ENCODE peak calls at places on chromosome 19, in eight cellular contexts. One of them, this sample, is unnamed.

GRCh38 chr19:39827216-39827615 is 6.7 kb downstream of the DYRK1B start:
- DNase-seq in esophagus squamous epithelium: no peak
- DNase-seq in stomach: no peak
- DNase-seq in heart right ventricle: no peak
- DNase-seq in cardiac muscle cell: no peak
- DNase-seq in ascending aorta: no peak
- DNase-seq in tibial artery: no peak
- DNase-seq in astrocyte: no peak
- DNase-seq in this sample: no peak

GRCh38 chr19:34555447-34555846 is 73.9 kb downstream of the WTIP start:
- DNase-seq in esophagus squamous epithelium: no peak
- DNase-seq in stomach: no peak
- DNase-seq in heart right ventricle: no peak
- DNase-seq in cardiac muscle cell: peak; percentile 3
- DNase-seq in ascending aorta: no peak
- DNase-seq in tibial artery: no peak
- DNase-seq in astrocyte: no peak
- DNase-seq in this sample: no peak

GRCh38 chr19:16040642-16041041 is 35.7 kb upstream of the TPM4 start:
- DNase-seq in esophagus squamous epithelium: no peak
- DNase-seq in stomach: no peak
- DNase-seq in heart right ventricle: no peak
- DNase-seq in cardiac muscle cell: peak; percentile 21
- DNase-seq in ascending aorta: no peak
- DNase-seq in tibial artery: no peak
- DNase-seq in astrocyte: no peak
- DNase-seq in this sample: no peak

GRCh38 chr19:52739576-52739975 is 4.7 kb upstream of the ZNF611 start:
- DNase-seq in esophagus squamous epithelium: no peak
- DNase-seq in stomach: no peak
- DNase-seq in heart right ventricle: no peak
- DNase-seq in cardiac muscle cell: no peak
- DNase-seq in ascending aorta: no peak
- DNase-seq in tibial artery: no peak
- DNase-seq in astrocyte: no peak
- DNase-seq in this sample: no peak

GRCh38 chr19:32165176-32165575 is 180.2 kb upstream of the ZNF507 start:
- DNase-seq in esophagus squamous epithelium: no peak
- DNase-seq in stomach: no peak
- DNase-seq in heart right ventricle: no peak
- DNase-seq in cardiac muscle cell: no peak
- DNase-seq in ascending aorta: no peak
- DNase-seq in tibial artery: no peak
- DNase-seq in astrocyte: no peak
- DNase-seq in this sample: no peak

GRCh38 chr19:49895566-49896297 is 955 bp downstream of the IL4I1 start:
- DNase-seq in esophagus squamous epithelium: no peak
- DNase-seq in stomach: no peak
- DNase-seq in heart right ventricle: no peak
- DNase-seq in cardiac muscle cell: no peak
- DNase-seq in ascending aorta: no peak
- DNase-seq in tibial artery: no peak
- DNase-seq in astrocyte: no peak
- DNase-seq in this sample: no peak

GRCh38 chr19:17560205-17560595 is 4.8 kb downstream of the COLGALT1 start:
- DNase-seq in esophagus squamous epithelium: no peak
- DNase-seq in stomach: no peak
- DNase-seq in heart right ventricle: no peak
- DNase-seq in cardiac muscle cell: peak; percentile 99
- DNase-seq in ascending aorta: no peak
- DNase-seq in tibial artery: no peak
- DNase-seq in astrocyte: peak; percentile 89
- DNase-seq in this sample: peak; percentile 44

GRCh38 chr19:524062-524674 is 7.4 kb upstream of the CDC34 start:
- DNase-seq in esophagus squamous epithelium: no peak
- DNase-seq in stomach: no peak
- DNase-seq in heart right ventricle: no peak
- DNase-seq in cardiac muscle cell: no peak
- DNase-seq in ascending aorta: no peak
- DNase-seq in tibial artery: no peak
- DNase-seq in astrocyte: no peak
- DNase-seq in this sample: no peak

GRCh38 chr19:33245948-33246728 is 20.5 kb upstream of the SLC7A10 start:
- DNase-seq in esophagus squamous epithelium: no peak
- DNase-seq in stomach: no peak
- DNase-seq in heart right ventricle: peak; percentile 50
- DNase-seq in cardiac muscle cell: peak; percentile 49
- DNase-seq in ascending aorta: no peak
- DNase-seq in tibial artery: no peak
- DNase-seq in astrocyte: no peak
- DNase-seq in this sample: no peak

GRCh38 chr19:13029893-13030292 is 34.6 kb downstream of the NFIX start:
- DNase-seq in esophagus squamous epithelium: no peak
- DNase-seq in stomach: peak; percentile 65
- DNase-seq in heart right ventricle: no peak
- DNase-seq in cardiac muscle cell: no peak
- DNase-seq in ascending aorta: no peak
- DNase-seq in tibial artery: no peak
- DNase-seq in astrocyte: no peak
- DNase-seq in this sample: no peak
- TF ChIP-seq CTCF in esophagus squamous epithelium: peak; percentile 60
- TF ChIP-seq CTCF in stomach: no peak
- TF ChIP-seq CTCF in heart right ventricle: peak; percentile 48
- TF ChIP-seq CTCF in cardiac muscle cell: peak; percentile 52
- TF ChIP-seq CTCF in ascending aorta: peak; percentile 50
- TF ChIP-seq CTCF in tibial artery: peak; percentile 39
- TF ChIP-seq CTCF in astrocyte: peak; percentile 36
- TF ChIP-seq CTCF in this sample: peak; percentile 52

DNA sequence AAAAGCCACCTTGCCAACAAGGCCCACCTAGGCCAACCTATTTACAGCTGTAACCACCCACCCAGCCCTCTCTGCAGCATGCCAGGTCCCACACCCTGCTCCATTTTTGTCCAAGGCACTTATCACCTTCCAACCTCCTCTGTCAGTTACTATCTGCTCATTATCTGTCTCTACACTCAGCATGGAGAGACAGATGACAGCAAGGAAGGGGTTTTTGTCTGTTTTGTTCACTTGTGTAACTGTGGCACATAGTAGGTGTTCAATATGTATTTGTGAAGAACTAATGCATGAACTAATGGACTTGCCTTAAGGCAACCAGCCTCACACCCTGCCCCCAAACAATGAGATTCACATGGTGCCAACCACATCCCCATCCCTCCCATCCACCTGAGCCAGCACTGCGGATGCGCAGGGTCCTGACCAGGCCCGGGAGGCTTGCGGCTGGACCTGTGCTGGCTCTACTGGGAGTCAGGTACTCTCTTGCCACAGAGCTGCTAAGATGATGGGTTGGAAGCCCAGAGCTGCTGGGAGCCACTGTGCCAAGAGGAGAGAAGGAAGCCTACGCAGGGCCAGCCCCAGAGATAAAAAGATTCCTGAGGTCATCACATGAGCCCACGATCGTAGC is 17.2 kb downstream of the DEDD2 start:
- DNase-seq in esophagus squamous epithelium: no peak
- DNase-seq in stomach: no peak
- DNase-seq in heart right ventricle: no peak
- DNase-seq in cardiac muscle cell: no peak
- DNase-seq in ascending aorta: no peak
- DNase-seq in tibial artery: no peak
- DNase-seq in astrocyte: no peak
- DNase-seq in this sample: no peak
- H3K36me3 ChIP-seq in esophagus squamous epithelium: peaks cover 90% of the 10 kb centered on the region
- H3K36me3 ChIP-seq in stomach: peaks cover 83% of the 10 kb centered on the region
- H3K36me3 ChIP-seq in heart right ventricle: peaks cover 14% of the 10 kb centered on the region
- H3K36me3 ChIP-seq in cardiac muscle cell: peaks cover 29% of the 10 kb centered on the region
- H3K36me3 ChIP-seq in ascending aorta: peaks cover 39% of the 10 kb centered on the region
- H3K36me3 ChIP-seq in tibial artery: peaks cover 37% of the 10 kb centered on the region
- H3K36me3 ChIP-seq in astrocyte: peaks cover 14% of the 10 kb centered on the region
- H3K36me3 ChIP-seq in this sample: peaks cover 20% of the 10 kb centered on the region

GRCh38 chr19:8323781-8324185 is 2.5 kb downstream of the RPS28 start:
- DNase-seq in esophagus squamous epithelium: no peak
- DNase-seq in stomach: no peak
- DNase-seq in heart right ventricle: no peak
- DNase-seq in cardiac muscle cell: no peak
- DNase-seq in ascending aorta: no peak
- DNase-seq in tibial artery: no peak
- DNase-seq in astrocyte: no peak
- DNase-seq in this sample: no peak

GRCh38 chr19:8322638-8322997 is 1.3 kb downstream of the RPS28 start:
- DNase-seq in esophagus squamous epithelium: no peak
- DNase-seq in stomach: no peak
- DNase-seq in heart right ventricle: no peak
- DNase-seq in cardiac muscle cell: no peak
- DNase-seq in ascending aorta: no peak
- DNase-seq in tibial artery: no peak
- DNase-seq in astrocyte: no peak
- DNase-seq in this sample: no peak

GRCh38 chr19:8325454-8325853 is 4.2 kb downstream of the RPS28 start:
- DNase-seq in esophagus squamous epithelium: no peak
- DNase-seq in stomach: no peak
- DNase-seq in heart right ventricle: no peak
- DNase-seq in cardiac muscle cell: no peak
- DNase-seq in ascending aorta: no peak
- DNase-seq in tibial artery: no peak
- DNase-seq in astrocyte: no peak
- DNase-seq in this sample: no peak

GRCh38 chr19:8321760-8322637 is 703 bp downstream of the RPS28 start:
- DNase-seq in esophagus squamous epithelium: no peak
- DNase-seq in stomach: no peak
- DNase-seq in heart right ventricle: no peak
- DNase-seq in cardiac muscle cell: no peak
- DNase-seq in ascending aorta: no peak
- DNase-seq in tibial artery: peak; percentile 28
- DNase-seq in astrocyte: no peak
- DNase-seq in this sample: no peak

DNA sequence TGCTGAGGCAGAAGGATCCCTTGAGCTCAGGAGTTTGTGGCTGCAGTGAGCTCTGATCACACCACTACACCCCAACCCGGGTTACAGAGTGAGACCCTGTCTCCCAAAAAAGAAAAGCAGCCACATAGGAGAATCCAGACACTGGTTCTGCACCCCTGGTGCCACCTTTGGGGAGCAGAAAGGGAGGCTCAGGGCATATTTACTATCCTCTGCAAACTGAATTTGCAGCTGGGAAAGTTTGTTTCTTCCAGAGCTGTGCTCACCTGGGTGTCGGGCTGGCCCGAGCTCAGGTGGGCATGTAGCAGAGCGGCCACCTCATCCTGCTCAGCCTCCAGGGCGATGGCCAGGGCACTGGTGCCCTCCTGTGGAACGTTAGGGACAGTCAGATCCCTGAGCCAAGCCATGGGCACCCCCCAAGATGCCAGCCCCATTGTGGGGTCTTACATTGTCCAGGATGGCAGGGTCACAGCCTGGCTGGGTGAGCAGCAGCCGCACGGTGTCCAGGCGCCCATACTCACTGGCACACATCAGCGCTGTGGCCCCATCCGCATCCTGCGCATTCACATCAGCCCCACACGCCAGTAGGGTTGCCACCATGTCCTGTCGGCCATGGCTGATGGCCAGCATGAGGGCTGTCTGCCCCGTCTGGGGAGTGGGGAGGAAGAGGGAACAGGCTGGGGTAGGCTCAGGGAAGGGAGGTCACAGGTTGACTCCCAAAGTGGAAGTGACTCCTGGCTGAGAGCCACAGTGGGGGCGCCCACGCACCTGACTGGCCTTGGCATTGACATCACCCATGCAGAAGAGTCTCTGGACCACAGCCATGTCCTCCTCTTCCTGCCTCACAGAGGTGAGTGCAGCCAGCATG is 3.1 kb downstream of the RPS28 start:
- DNase-seq in esophagus squamous epithelium: no peak
- DNase-seq in stomach: no peak
- DNase-seq in heart right ventricle: peak; percentile 29
- DNase-seq in cardiac muscle cell: no peak
- DNase-seq in ascending aorta: no peak
- DNase-seq in tibial artery: no peak
- DNase-seq in astrocyte: no peak
- DNase-seq in this sample: no peak
- TF ChIP-seq CTCF in esophagus squamous epithelium: no peak
- TF ChIP-seq CTCF in stomach: no peak
- TF ChIP-seq CTCF in heart right ventricle: no peak
- TF ChIP-seq CTCF in cardiac muscle cell: no peak
- TF ChIP-seq CTCF in ascending aorta: no peak
- TF ChIP-seq CTCF in tibial artery: no peak
- TF ChIP-seq CTCF in astrocyte: no peak
- TF ChIP-seq CTCF in this sample: peak; percentile 3

DNA sequence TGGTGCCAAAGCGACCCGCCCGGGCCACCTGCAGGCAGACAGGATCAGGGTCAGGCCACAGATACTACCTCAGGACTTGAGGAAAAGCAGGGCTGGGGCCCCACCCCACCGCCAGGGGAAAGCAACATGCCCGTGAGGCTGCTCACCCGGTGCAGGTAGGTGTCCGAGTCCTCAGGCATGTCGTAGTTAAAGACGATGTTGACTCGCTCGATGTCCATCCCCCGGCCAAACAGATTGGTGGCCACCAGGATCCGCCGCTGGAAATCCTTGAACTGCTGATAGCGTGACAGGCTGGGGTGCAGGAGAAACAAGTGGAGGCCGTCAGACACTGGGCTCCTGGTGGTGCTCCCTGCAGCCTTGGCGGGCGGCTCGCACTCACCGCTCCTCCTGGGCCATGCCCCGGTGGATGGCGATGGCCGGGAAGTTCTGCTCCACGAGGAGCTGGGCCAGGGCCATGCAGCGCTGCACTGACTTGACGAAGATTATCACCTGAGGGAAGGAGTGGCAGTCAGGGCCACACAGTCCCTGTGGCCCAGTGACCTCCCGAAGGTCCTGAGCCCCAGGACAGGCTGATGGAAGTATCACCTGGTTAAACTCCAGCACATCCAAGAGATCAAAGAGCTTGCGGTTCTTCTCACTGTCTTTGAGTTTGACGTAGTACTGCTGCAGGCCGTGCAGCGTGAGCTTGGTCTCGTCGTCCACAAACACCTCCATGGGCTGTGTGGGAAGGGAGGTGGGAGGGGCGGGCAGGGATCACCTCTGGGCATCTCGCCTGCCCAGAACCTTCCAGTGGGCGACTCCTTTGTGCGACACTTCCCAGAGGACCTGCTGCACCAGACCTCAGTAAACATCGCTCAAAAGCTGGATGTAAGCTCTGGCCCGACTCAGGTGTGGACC is 9.7 kb downstream of the DDX39A start:
- DNase-seq in esophagus squamous epithelium: no peak
- DNase-seq in stomach: no peak
- DNase-seq in heart right ventricle: no peak
- DNase-seq in cardiac muscle cell: no peak
- DNase-seq in ascending aorta: no peak
- DNase-seq in tibial artery: no peak
- DNase-seq in astrocyte: no peak
- DNase-seq in this sample: no peak
- H3K36me3 ChIP-seq in esophagus squamous epithelium: peaks cover 84% of the 10 kb centered on the region
- H3K36me3 ChIP-seq in stomach: peaks cover 98% of the 10 kb centered on the region
- H3K36me3 ChIP-seq in heart right ventricle: peaks cover 71% of the 10 kb centered on the region
- H3K36me3 ChIP-seq in cardiac muscle cell: peaks cover 40% of the 10 kb centered on the region
- H3K36me3 ChIP-seq in ascending aorta: peaks cover 82% of the 10 kb centered on the region
- H3K36me3 ChIP-seq in tibial artery: peaks cover 73% of the 10 kb centered on the region
- H3K36me3 ChIP-seq in astrocyte: peaks cover 43% of the 10 kb centered on the region
- H3K36me3 ChIP-seq in this sample: peaks cover 51% of the 10 kb centered on the region

This sample was measured in BJ.